ENCODE peak calls at places on chromosomes 12 and 14, in six cellular contexts. R, S, H, Q, C and U are unnamed samples.

GRCh38 chr12:128388461-128388921 is 121.5 kb downstream of the TMEM132C start:
- DNase-seq in R (no peak), S (no peak), H (no peak), Q (no peak), C (no peak), U (peak; percentile 34)

GRCh38 chr12:51082561-51083139 is 746 bp downstream of the CSRNP2 start:
- DNase-seq in R (peak; percentile 52), S (no peak), H (no peak), Q (no peak), C (no peak), U (peak; percentile 42)

GRCh38 chr14:105214324-105214915 is 33.3 kb upstream of the NUDT14 start:
- DNase-seq in R (no peak), S (no peak), H (no peak), Q (no peak), C (no peak), U (no peak)

GRCh38 chr12:74689071-74689655 is 151.5 kb downstream of the ATXN7L3B start:
- DNase-seq in R (peak; percentile 7), S (no peak), H (peak; percentile 41), Q (no peak), C (peak; percentile 8), U (peak; percentile 46)

GRCh38 chr12:132492951-132493350 is 3.0 kb downstream of the FBRSL1 start:
- DNase-seq in R (no peak), S (no peak), H (no peak), Q (no peak), C (no peak), U (no peak)

GRCh38 chr14:103633391-103633790 is 4.4 kb downstream of the KLC1 start:
- DNase-seq in R (no peak), S (no peak), H (no peak), Q (no peak), C (no peak), U (no peak)

GRCh38 chr12:108237272-108237671 is 101.8 kb downstream of the CMKLR1 start:
- DNase-seq in R (no peak), S (no peak), H (no peak), Q (no peak), C (no peak), U (no peak)

GRCh38 chr14:105168979-105169507 is 467 bp upstream of the JAG2 start:
- DNase-seq in R (peak; percentile 67), S (peak; percentile 56), H (no peak), Q (no peak), C (no peak), U (peak; percentile 63)

GRCh38 chr12:49777800-49778748 is 36.7 kb downstream of the TMBIM6 start:
- DNase-seq in R (peak; percentile 85), S (peak; percentile 58), H (peak; percentile 59), Q (no peak), C (no peak), U (peak; percentile 71)

GRCh38 chr12:121805800-121806555 is 2.2 kb downstream of the SETD1B start:
- DNase-seq in R (no peak), S (no peak), H (no peak), Q (no peak), C (no peak), U (peak; percentile 34)

GRCh38 chr12:19846561-19846960 is 407.3 kb downstream of the AEBP2 start:
- DNase-seq in R (peak; percentile 13), S (no peak), H (no peak), Q (no peak), C (no peak), U (no peak)

GRCh38 chr14:106044949-106045596 is 518.7 kb downstream of the TMEM121 start:
- DNase-seq in R (peak; percentile 19), S (peak; percentile 31), H (no peak), Q (no peak), C (no peak), U (no peak)

GRCh38 chr14:80047761-80048160 is 163.5 kb downstream of the DIO2 start:
- DNase-seq in R (no peak), S (no peak), H (no peak), Q (no peak), C (no peak), U (peak; percentile 9)

GRCh38 chr12:120126635-120127005 is 10.1 kb upstream of the RAB35 start:
- DNase-seq in R (no peak), S (no peak), H (no peak), Q (no peak), C (no peak), U (no peak)

GRCh38 chr14:96797943-96798349 is 764 bp downstream of the VRK1 start:
- DNase-seq in R (peak; percentile 9), S (no peak), H (peak; percentile 17), Q (no peak), C (no peak), U (no peak)

DNA sequence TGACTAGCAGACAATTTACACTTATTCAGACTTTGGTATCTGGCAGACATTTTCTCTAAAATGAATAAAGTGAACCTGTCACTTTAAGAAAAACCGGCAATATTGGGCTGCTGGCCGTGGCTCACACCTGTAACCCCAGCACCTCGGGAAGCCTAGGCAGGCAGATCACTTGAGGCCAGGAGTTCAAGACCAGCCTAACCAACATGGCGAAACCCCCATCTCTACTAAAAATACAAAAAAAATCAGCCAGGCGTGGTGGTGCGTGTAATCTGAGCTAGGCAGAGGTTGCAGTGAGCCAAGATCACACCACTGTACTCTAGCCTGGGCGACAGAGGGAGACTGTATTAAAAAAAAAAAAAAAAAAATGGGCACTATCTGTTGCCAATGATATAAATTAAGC is 11.5 kb downstream of the DUSP16 start:
- DNase-seq in R (no peak), S (no peak), H (no peak), Q (no peak), C (no peak), U (no peak)
- H3K9me3 ChIP-seq in R (no peaks in the 10 kb centered on the region), S (no peaks in the 10 kb centered on the region), H (no peaks in the 10 kb centered on the region), Q (no peaks in the 10 kb centered on the region), C (no peaks in the 10 kb centered on the region), U (no peaks in the 10 kb centered on the region)

GRCh38 chr12:93060666-93061413 is 131.7 kb upstream of the EEA1 start:
- DNase-seq in R (no peak), S (no peak), H (no peak), Q (no peak), C (peak; percentile 34), U (peak; percentile 80)
- TF ChIP-seq CTCF in R (no peak), S (no peak), H (no peak), Q (no peak), C (peak; percentile 28), U (peak; percentile 20)

GRCh38 chr12:41515953-41516352 is 327.8 kb downstream of the PDZRN4 start:
- DNase-seq in R (no peak), S (no peak), H (no peak), Q (no peak), C (no peak), U (no peak)
- H3K9me3 ChIP-seq in R (no peaks in the 10 kb centered on the region), S (no peaks in the 10 kb centered on the region), H (no peaks in the 10 kb centered on the region), Q (no peaks in the 10 kb centered on the region), C (no peaks in the 10 kb centered on the region), U (no peaks in the 10 kb centered on the region)

DNA sequence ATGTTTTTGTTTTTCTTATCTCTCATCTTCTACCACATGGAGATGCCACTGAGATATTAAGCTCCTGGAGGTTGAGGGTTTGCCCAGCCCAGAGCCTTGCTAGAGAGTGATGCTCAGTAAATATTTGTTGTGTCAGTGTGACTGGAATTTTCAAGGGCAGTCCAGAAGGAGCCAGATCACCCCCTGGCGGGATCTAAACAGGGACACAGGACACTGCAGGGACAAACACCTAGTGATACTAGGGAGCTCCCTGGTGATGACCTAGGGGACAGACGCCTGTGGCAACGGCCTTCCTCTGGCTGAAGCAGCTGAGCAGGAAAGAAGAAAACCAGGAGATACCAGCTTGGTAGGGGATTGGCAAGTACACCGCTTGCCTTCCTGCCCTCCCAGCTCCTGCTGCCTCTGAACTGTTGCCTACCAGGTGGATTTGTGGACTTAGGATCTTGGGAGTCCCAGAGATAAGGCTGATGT is 714.4 kb upstream of the TBX3 start:
- DNase-seq in R (peak; percentile 49), S (no peak), H (no peak), Q (no peak), C (no peak), U (peak; percentile 19)
- TF ChIP-seq CTCF in R (peak; percentile 58), S (no peak), H (no peak), Q (no peak), C (no peak), U (no peak)

DNA sequence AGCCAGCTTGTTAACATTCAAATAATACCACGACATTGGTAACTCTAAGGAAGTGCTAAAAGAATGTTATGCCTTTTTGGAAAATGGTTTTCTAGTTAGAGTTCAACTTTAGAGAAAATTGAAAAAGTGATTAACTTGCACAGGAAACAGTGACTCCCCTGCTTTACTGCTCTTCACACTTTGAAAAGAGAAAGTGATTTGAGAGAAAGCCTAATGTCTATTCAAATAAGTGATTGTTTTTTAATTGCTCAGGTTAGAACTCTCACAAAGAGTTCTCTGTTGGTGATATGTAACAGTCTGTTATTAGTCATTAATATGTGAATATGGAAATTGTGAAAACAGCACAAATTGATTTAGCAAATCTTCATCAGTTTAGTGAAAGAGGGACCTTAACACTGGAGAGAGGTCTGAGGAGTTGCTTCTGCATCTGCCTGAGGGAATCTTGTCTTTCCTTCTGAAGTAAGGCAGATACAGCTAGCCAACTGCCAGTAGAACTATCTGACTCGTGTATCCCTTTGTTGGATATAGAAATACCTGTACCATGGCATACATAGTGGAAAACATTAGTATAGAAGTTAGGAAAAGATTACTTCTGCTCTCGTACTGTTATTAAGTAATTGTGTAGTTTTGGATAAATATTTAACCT is 25.5 kb downstream of the ATF7IP start:
- DNase-seq in R (no peak), S (no peak), H (no peak), Q (no peak), C (no peak), U (no peak)
- H3K9me3 ChIP-seq in R (peaks cover 6% of the 10 kb centered on the region), S (no peaks in the 10 kb centered on the region), H (no peaks in the 10 kb centered on the region), Q (no peaks in the 10 kb centered on the region), C (no peaks in the 10 kb centered on the region), U (no peaks in the 10 kb centered on the region)

GRCh38 chr12:115983226-115983798 is 294.2 kb downstream of the MED13L start:
- DNase-seq in R (peak; percentile 30), S (no peak), H (no peak), Q (no peak), C (no peak), U (no peak)
- TF ChIP-seq CTCF in R (peak; percentile 57), S (peak; percentile 35), H (no peak), Q (no peak), C (peak; percentile 33), U (peak; percentile 12)